ENCODE peak calls at places on chromosome 14, in nine cellular contexts. N is Panc1; M is foreskin keratinocyte; X is HCT116; V is SK-N-SH; J is mesothelial cell of epicardium; S is CD8-positive, alpha-beta T cell; A is esophagus squamous epithelium; Y is neural progenitor cell. L is an unnamed sample.
A peak's percentile ranks its signal among the peaks of the same experiment; 100 is the strongest.

GRCh38 chr14:103679351-103679750 is 35.9 kb downstream of the XRCC3 start:
- DNase-seq in N (no peak), M (no peak), X (peak; percentile 3), V (peak; percentile 74), J (no peak), S (peak; percentile 55), A (no peak), Y (peak; percentile 51), L (no peak)

GRCh38 chr14:68506021-68506644 is 286.7 kb downstream of the ZFP36L1 start:
- DNase-seq in N (no peak), M (peak; percentile 72), X (no peak), V (no peak), J (no peak), S (no peak), A (no peak), Y (peak; percentile 26), L (no peak)

GRCh38 chr14:96821501-96821900 is 24.3 kb downstream of the VRK1 start:
- DNase-seq in N (no peak), M (peak; percentile 83), X (no peak), V (no peak), J (no peak), S (no peak), A (no peak), Y (no peak), L (no peak)

GRCh38 chr14:71416392-71416791 is 509.1 kb downstream of the PCNX1 start:
- DNase-seq in N (no peak), M (peak; percentile 72), X (no peak), V (no peak), J (no peak), S (no peak), A (no peak), Y (no peak), L (no peak)

GRCh38 chr14:97634786-97635185 is 837.6 kb downstream of the VRK1 start:
- DNase-seq in N (no peak), M (no peak), X (no peak), V (no peak), J (no peak), S (no peak), A (no peak), Y (peak; percentile 36), L (peak; percentile 24)

GRCh38 chr14:70894868-70895267 is 12.4 kb upstream of the PCNX1 start:
- DNase-seq in N (no peak), M (no peak), X (no peak), V (no peak), J (no peak), S (no peak), A (no peak), Y (no peak), L (no peak)

GRCh38 chr14:100332797-100333196 is 9.7 kb downstream of the SLC25A47 start:
- DNase-seq in N (no peak), M (no peak), X (no peak), V (no peak), J (no peak), S (no peak), A (no peak), Y (no peak), L (no peak)

GRCh38 chr14:50542941-50543418 is 10.6 kb upstream of the MAP4K5 start:
- DNase-seq in N (no peak), M (peak; percentile 20), X (peak; percentile 51), V (peak; percentile 51), J (no peak), S (no peak), A (no peak), Y (peak; percentile 66), L (no peak)

GRCh38 chr14:32478027-32478426 is 148.9 kb downstream of the AKAP6 start:
- DNase-seq in N (no peak), M (peak; percentile 86), X (no peak), V (peak; percentile 17), J (no peak), S (no peak), A (no peak), Y (no peak), L (no peak)

GRCh38 chr14:66649515-66649914 is 141.6 kb downstream of the GPHN start:
- DNase-seq in N (no peak), M (no peak), X (no peak), V (no peak), J (no peak), S (no peak), A (no peak), Y (no peak), L (no peak)

GRCh38 chr14:20409226-20409625 is 4.1 kb downstream of the TEP1 start:
- DNase-seq in N (no peak), M (no peak), X (no peak), V (no peak), J (no peak), S (no peak), A (no peak), Y (no peak), L (no peak)

GRCh38 chr14:51954657-51955056 is 34.7 kb upstream of the RTRAF start:
- DNase-seq in N (no peak), M (no peak), X (no peak), V (no peak), J (no peak), S (no peak), A (no peak), Y (no peak), L (no peak)
- TF ChIP-seq CTCF in N (no peak), M (peak; percentile 35), X (peak; percentile 9), V (no peak), J (no peak), S (no peak), A (no peak), Y (peak; percentile 25), L (no peak)

DNA sequence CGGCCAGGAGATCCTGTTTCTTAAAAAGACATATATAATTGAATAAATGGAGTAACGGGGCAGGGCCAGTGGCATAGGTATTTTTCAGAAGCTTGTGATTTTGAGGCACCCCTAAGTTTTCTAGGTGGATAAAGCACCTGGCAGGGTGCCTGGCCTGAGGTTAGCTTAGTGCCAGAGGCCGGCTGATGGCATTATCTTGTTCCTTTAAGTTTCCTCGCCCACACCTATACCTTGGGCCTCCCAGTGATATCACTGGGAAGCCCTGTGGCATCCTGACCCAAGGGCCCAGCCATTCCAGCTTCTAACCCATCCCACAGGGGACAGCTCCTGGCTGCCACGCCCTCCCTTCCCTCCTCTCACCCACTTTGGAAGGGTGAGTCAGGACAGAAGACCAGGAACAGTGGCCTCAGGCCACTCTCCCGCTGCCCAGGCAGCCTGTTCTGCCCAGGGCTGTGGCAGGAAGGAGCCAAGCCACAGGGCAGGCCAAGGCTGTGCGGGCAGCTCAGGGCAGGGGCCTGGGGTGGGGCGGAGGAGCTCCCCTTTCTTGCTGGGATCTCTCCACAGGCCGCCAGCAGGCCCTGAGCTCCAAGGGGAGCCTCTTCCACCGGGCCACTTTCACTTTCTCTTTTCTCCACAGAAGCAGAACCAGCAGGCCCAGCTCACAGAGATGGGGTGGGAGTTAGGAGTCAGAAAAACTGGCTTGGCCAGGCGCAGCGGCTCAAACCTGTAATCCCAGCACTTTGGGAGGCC is 75.1 kb downstream of the IRF2BPL start:
- DNase-seq in N (no peak), M (peak; percentile 39), X (peak; percentile 81), V (peak; percentile 52), J (no peak), S (peak; percentile 68), A (no peak), Y (no peak), L (no peak)
- TF ChIP-seq CTCF in N (no peak), M (no peak), X (no peak), V (no peak), J (no peak), S (no peak), A (peak; percentile 16), Y (no peak), L (no peak)

GRCh38 chr14:64683264-64683663 is 21.0 kb upstream of the PLEKHG3 start:
- DNase-seq in N (no peak), M (no peak), X (no peak), V (no peak), J (no peak), S (no peak), A (no peak), Y (peak; percentile 34), L (no peak)
- TF ChIP-seq CTCF in N (no peak), M (no peak), X (no peak), V (no peak), J (no peak), S (no peak), A (no peak), Y (no peak), L (no peak)

DNA sequence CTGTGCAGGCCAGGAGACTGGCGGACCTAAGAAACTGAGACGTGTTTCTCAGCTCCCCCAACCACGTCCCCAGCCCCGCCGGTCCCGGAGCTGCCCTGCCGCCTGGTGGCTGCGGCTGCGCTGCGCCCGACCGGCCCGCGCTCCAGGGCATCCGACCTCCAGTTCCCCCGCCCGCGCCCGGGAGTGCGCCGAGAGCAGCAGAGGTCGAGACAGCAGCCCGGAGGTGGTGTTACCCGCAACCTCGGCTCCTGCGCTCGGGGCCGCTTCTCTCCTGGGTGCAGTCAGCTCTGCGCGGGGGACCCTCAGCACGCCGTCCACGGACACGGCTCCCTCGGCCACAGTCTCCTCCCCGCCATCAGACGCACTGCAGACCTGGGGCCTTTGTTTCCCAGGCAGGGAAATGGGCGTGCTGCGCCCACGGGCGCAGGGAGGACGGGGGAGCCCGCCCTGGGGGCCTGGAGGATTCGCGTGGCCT is 21.6 kb upstream of the GPR132 start:
- DNase-seq in N (no peak), M (no peak), X (peak; percentile 24), V (peak; percentile 90), J (peak; percentile 87), S (peak; percentile 96), A (no peak), Y (peak; percentile 93), L (peak; percentile 91)
- TF ChIP-seq CTCF in N (peak; percentile 78), M (peak; percentile 92), X (peak; percentile 92), V (peak; percentile 69), J (peak; percentile 80), S (peak; percentile 83), A (peak; percentile 89), Y (peak; percentile 79), L (peak; percentile 75)

DNA sequence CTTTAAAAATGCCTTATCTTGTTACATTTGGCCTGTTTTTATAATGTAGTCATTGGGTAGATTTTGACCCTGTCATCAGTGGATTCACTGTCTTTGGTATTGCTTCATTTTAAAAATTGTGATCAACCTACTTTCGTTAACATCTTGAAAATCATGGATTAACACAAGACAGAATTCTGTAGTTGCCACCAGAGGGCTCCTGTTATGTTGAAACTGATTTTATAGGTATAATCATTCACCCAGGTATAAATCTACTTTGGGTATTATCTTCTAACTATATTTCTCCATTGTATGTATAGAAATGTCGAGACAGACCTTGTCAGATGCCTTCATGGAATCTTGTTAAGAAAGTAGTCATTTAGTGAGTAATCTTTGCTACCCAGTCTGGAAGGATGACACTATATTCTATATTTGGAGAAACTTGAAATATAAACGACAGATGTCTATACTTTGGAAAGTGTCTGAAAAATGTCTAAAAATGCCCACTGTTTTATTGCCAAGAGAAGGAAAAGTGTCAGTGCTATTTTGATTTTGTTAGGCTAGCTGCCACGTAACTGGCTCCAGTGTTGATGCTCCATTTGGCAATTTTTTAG is 129.4 kb downstream of the PELI2 start:
- DNase-seq in N (no peak), M (no peak), X (peak; percentile 4), V (no peak), J (no peak), S (no peak), A (no peak), Y (no peak), L (no peak)
- TF ChIP-seq CTCF in N (peak; percentile 47), M (peak; percentile 64), X (peak; percentile 30), V (peak; percentile 66), J (no peak), S (no peak), A (peak; percentile 51), Y (peak; percentile 40), L (no peak)

L was measured in glutamatergic neuron.